ENCODE peak calls at places on chromosomes 3 and 15, in seven cellular contexts. One of them, this sample, is unnamed.

GRCh38 chr3:31550452-31551251 is 17.9 kb downstream of the STT3B start:
- DNase-seq in CD4-positive, alpha-beta memory T cell: peak; percentile 36
- DNase-seq in GM12878: no peak
- DNase-seq in heart left ventricle: no peak
- DNase-seq in NCI-H774: no peak
- DNase-seq in hippocampal formation: no peak
- DNase-seq in H7: peak; percentile 32
- DNase-seq in this sample: no peak

GRCh38 chr3:107432646-107433045 is 55.4 kb downstream of the CCDC54 start:
- DNase-seq in CD4-positive, alpha-beta memory T cell: no peak
- DNase-seq in GM12878: no peak
- DNase-seq in heart left ventricle: no peak
- DNase-seq in NCI-H774: no peak
- DNase-seq in hippocampal formation: no peak
- DNase-seq in H7: no peak
- DNase-seq in this sample: no peak

GRCh38 chr15:40340038-40340739 is 550 bp downstream of the CCDC9B start:
- DNase-seq in CD4-positive, alpha-beta memory T cell: no peak
- DNase-seq in GM12878: no peak
- DNase-seq in heart left ventricle: peak; percentile 94
- DNase-seq in NCI-H774: no peak
- DNase-seq in hippocampal formation: peak; percentile 69
- DNase-seq in H7: peak; percentile 77
- DNase-seq in this sample: no peak

GRCh38 chr3:161305095-161305991 is 66.0 kb downstream of the SPTSSB start:
- DNase-seq in CD4-positive, alpha-beta memory T cell: peak; percentile 11
- DNase-seq in GM12878: no peak
- DNase-seq in heart left ventricle: no peak
- DNase-seq in NCI-H774: no peak
- DNase-seq in hippocampal formation: no peak
- DNase-seq in H7: peak; percentile 14
- DNase-seq in this sample: no peak

GRCh38 chr3:19147905-19148767 is at the start of gene KCNH8:
- DNase-seq in CD4-positive, alpha-beta memory T cell: no peak
- DNase-seq in GM12878: no peak
- DNase-seq in heart left ventricle: peak; percentile 29
- DNase-seq in NCI-H774: peak; percentile 63
- DNase-seq in hippocampal formation: peak; percentile 88
- DNase-seq in H7: peak; percentile 73
- DNase-seq in this sample: peak; percentile 15

GRCh38 chr15:85854345-85855097 is 59.8 kb upstream of the KLHL25 start:
- DNase-seq in CD4-positive, alpha-beta memory T cell: peak; percentile 62
- DNase-seq in GM12878: no peak
- DNase-seq in heart left ventricle: no peak
- DNase-seq in NCI-H774: peak; percentile 52
- DNase-seq in hippocampal formation: peak; percentile 24
- DNase-seq in H7: peak; percentile 81
- DNase-seq in this sample: no peak

GRCh38 chr3:29718661-29719065 is 437.8 kb downstream of the RBMS3 start:
- DNase-seq in CD4-positive, alpha-beta memory T cell: no peak
- DNase-seq in GM12878: no peak
- DNase-seq in heart left ventricle: no peak
- DNase-seq in NCI-H774: no peak
- DNase-seq in hippocampal formation: no peak
- DNase-seq in H7: no peak
- DNase-seq in this sample: no peak

GRCh38 chr3:86986666-86987420 is 4.1 kb downstream of the VGLL3 start:
- DNase-seq in CD4-positive, alpha-beta memory T cell: no peak
- DNase-seq in GM12878: no peak
- DNase-seq in heart left ventricle: no peak
- DNase-seq in NCI-H774: no peak
- DNase-seq in hippocampal formation: no peak
- DNase-seq in H7: no peak
- DNase-seq in this sample: no peak

GRCh38 chr15:81197255-81197630 is 564 bp downstream of the IL16 start:
- DNase-seq in CD4-positive, alpha-beta memory T cell: no peak
- DNase-seq in GM12878: no peak
- DNase-seq in heart left ventricle: no peak
- DNase-seq in NCI-H774: no peak
- DNase-seq in hippocampal formation: no peak
- DNase-seq in H7: no peak
- DNase-seq in this sample: no peak

GRCh38 chr15:99031681-99032080 is 24.1 kb upstream of the PGPEP1L start:
- DNase-seq in CD4-positive, alpha-beta memory T cell: no peak
- DNase-seq in GM12878: no peak
- DNase-seq in heart left ventricle: no peak
- DNase-seq in NCI-H774: no peak
- DNase-seq in hippocampal formation: no peak
- DNase-seq in H7: no peak
- DNase-seq in this sample: no peak

GRCh38 chr3:12300137-12300536 is 11.3 kb downstream of the PPARG start:
- DNase-seq in CD4-positive, alpha-beta memory T cell: no peak
- DNase-seq in GM12878: no peak
- DNase-seq in heart left ventricle: no peak
- DNase-seq in NCI-H774: no peak
- DNase-seq in hippocampal formation: no peak
- DNase-seq in H7: no peak
- DNase-seq in this sample: no peak

GRCh38 chr15:35182841-35183479 is 97.9 kb upstream of the NANOGP8 start:
- DNase-seq in CD4-positive, alpha-beta memory T cell: no peak
- DNase-seq in GM12878: peak; percentile 45
- DNase-seq in heart left ventricle: no peak
- DNase-seq in NCI-H774: no peak
- DNase-seq in hippocampal formation: no peak
- DNase-seq in H7: peak; percentile 54
- DNase-seq in this sample: peak; percentile 9

GRCh38 chr3:31890742-31891469 is 90.2 kb downstream of the OSBPL10 start:
- DNase-seq in CD4-positive, alpha-beta memory T cell: no peak
- DNase-seq in GM12878: no peak
- DNase-seq in heart left ventricle: no peak
- DNase-seq in NCI-H774: no peak
- DNase-seq in hippocampal formation: no peak
- DNase-seq in H7: no peak
- DNase-seq in this sample: no peak

GRCh38 chr3:156511987-156512677 is 42.8 kb downstream of the SSR3 start:
- DNase-seq in CD4-positive, alpha-beta memory T cell: peak; percentile 1
- DNase-seq in GM12878: no peak
- DNase-seq in heart left ventricle: no peak
- DNase-seq in NCI-H774: no peak
- DNase-seq in hippocampal formation: no peak
- DNase-seq in H7: no peak
- DNase-seq in this sample: no peak

GRCh38 chr3:78221796-78222195 is 1181.9 kb downstream of the ROBO2 start:
- DNase-seq in CD4-positive, alpha-beta memory T cell: no peak
- DNase-seq in GM12878: no peak
- DNase-seq in heart left ventricle: no peak
- DNase-seq in NCI-H774: no peak
- DNase-seq in hippocampal formation: no peak
- DNase-seq in H7: no peak
- DNase-seq in this sample: no peak